ENCODE peak calls at places on chromosomes 6 and 20, in seven cellular contexts. One of them, this sample, is unnamed.

GRCh38 chr20:53859684-53860083 is 210.7 kb downstream of the BCAS1 start:
- DNase-seq in fibroblast of mammary gland: peak; percentile 66
- DNase-seq in cardiac septum: no peak
- DNase-seq in posterior cingulate gyrus: no peak
- DNase-seq in activated T-helper 1 cell treated with anti-CD3 and anti-CD28 coated beads, Interleukin-12 subunit alpha, Interleukin-12 subunit beta, Interleukin-2, Interleukin-4 antibody, amounts not matched to agents 30 ng/mL and 10 ng/mL and 1 ng/mL, durations not matched to agents 14 hours and 24 hours and 36 hours: no peak
- DNase-seq in activated gamma-delta T cell treated with Interleukin-2 at 50 U/mL for 16 hours: no peak
- DNase-seq in psoas muscle: peak; percentile 38
- DNase-seq in this sample: no peak

GRCh38 chr6:79705456-79705995 is 74.4 kb downstream of the SH3BGRL2 start:
- DNase-seq in cardiac septum: no peak
- DNase-seq in fibroblast of mammary gland: no peak
- DNase-seq in activated gamma-delta T cell treated with Interleukin-2 at 50 U/mL for 16 hours: no peak
- DNase-seq in activated T-helper 1 cell treated with anti-CD3 and anti-CD28 coated beads, Interleukin-12 subunit alpha, Interleukin-12 subunit beta, Interleukin-2, Interleukin-4 antibody, amounts not matched to agents 30 ng/mL and 10 ng/mL and 1 ng/mL, durations not matched to agents 14 hours and 24 hours and 36 hours: no peak
- DNase-seq in psoas muscle: no peak
- DNase-seq in posterior cingulate gyrus: no peak
- DNase-seq in this sample: no peak

GRCh38 chr6:170043881-170044790 is 246.7 kb downstream of the DLL1 start:
- DNase-seq in cardiac septum: peak; percentile 44
- DNase-seq in activated gamma-delta T cell treated with Interleukin-2 at 50 U/mL for 16 hours: no peak
- DNase-seq in fibroblast of mammary gland: no peak
- DNase-seq in posterior cingulate gyrus: no peak
- DNase-seq in activated T-helper 1 cell treated with anti-CD3 and anti-CD28 coated beads, Interleukin-12 subunit alpha, Interleukin-12 subunit beta, Interleukin-2, Interleukin-4 antibody, amounts not matched to agents 30 ng/mL and 10 ng/mL and 1 ng/mL, durations not matched to agents 14 hours and 24 hours and 36 hours: no peak
- DNase-seq in psoas muscle: no peak
- DNase-seq in this sample: no peak

GRCh38 chr6:157845493-157846259 is 22.6 kb downstream of the SNX9 start:
- DNase-seq in posterior cingulate gyrus: no peak
- DNase-seq in activated T-helper 1 cell treated with anti-CD3 and anti-CD28 coated beads, Interleukin-12 subunit alpha, Interleukin-12 subunit beta, Interleukin-2, Interleukin-4 antibody, amounts not matched to agents 30 ng/mL and 10 ng/mL and 1 ng/mL, durations not matched to agents 14 hours and 24 hours and 36 hours: no peak
- DNase-seq in cardiac septum: no peak
- DNase-seq in fibroblast of mammary gland: peak; percentile 43
- DNase-seq in activated gamma-delta T cell treated with Interleukin-2 at 50 U/mL for 16 hours: no peak
- DNase-seq in psoas muscle: no peak
- DNase-seq in this sample: no peak

GRCh38 chr6:30836431-30836866 is 47.9 kb upstream of the DDR1 start:
- DNase-seq in psoas muscle: no peak
- DNase-seq in fibroblast of mammary gland: peak; percentile 51
- DNase-seq in activated T-helper 1 cell treated with anti-CD3 and anti-CD28 coated beads, Interleukin-12 subunit alpha, Interleukin-12 subunit beta, Interleukin-2, Interleukin-4 antibody, amounts not matched to agents 30 ng/mL and 10 ng/mL and 1 ng/mL, durations not matched to agents 14 hours and 24 hours and 36 hours: no peak
- DNase-seq in activated gamma-delta T cell treated with Interleukin-2 at 50 U/mL for 16 hours: no peak
- DNase-seq in cardiac septum: no peak
- DNase-seq in posterior cingulate gyrus: no peak
- DNase-seq in this sample: no peak

GRCh38 chr6:30555428-30556005 is 772 bp downstream of the GNL1 start:
- DNase-seq in posterior cingulate gyrus: peak; percentile 86
- DNase-seq in fibroblast of mammary gland: peak; percentile 31
- DNase-seq in cardiac septum: peak; percentile 76
- DNase-seq in activated T-helper 1 cell treated with anti-CD3 and anti-CD28 coated beads, Interleukin-12 subunit alpha, Interleukin-12 subunit beta, Interleukin-2, Interleukin-4 antibody, amounts not matched to agents 30 ng/mL and 10 ng/mL and 1 ng/mL, durations not matched to agents 14 hours and 24 hours and 36 hours: no peak
- DNase-seq in activated gamma-delta T cell treated with Interleukin-2 at 50 U/mL for 16 hours: peak; percentile 14
- DNase-seq in psoas muscle: peak; percentile 52
- DNase-seq in this sample: no peak

GRCh38 chr6:22062807-22063408 is 233.9 kb downstream of the PRL start:
- DNase-seq in activated T-helper 1 cell treated with anti-CD3 and anti-CD28 coated beads, Interleukin-12 subunit alpha, Interleukin-12 subunit beta, Interleukin-2, Interleukin-4 antibody, amounts not matched to agents 30 ng/mL and 10 ng/mL and 1 ng/mL, durations not matched to agents 14 hours and 24 hours and 36 hours: peak; percentile 48
- DNase-seq in cardiac septum: no peak
- DNase-seq in activated gamma-delta T cell treated with Interleukin-2 at 50 U/mL for 16 hours: peak; percentile 49
- DNase-seq in psoas muscle: no peak
- DNase-seq in posterior cingulate gyrus: peak; percentile 59
- DNase-seq in fibroblast of mammary gland: no peak
- DNase-seq in this sample: peak; percentile 84

GRCh38 chr6:85460951-85461805 is 11.3 kb downstream of the NT5E start:
- DNase-seq in activated gamma-delta T cell treated with Interleukin-2 at 50 U/mL for 16 hours: peak; percentile 53
- DNase-seq in cardiac septum: no peak
- DNase-seq in fibroblast of mammary gland: peak; percentile 70
- DNase-seq in psoas muscle: no peak
- DNase-seq in posterior cingulate gyrus: no peak
- DNase-seq in activated T-helper 1 cell treated with anti-CD3 and anti-CD28 coated beads, Interleukin-12 subunit alpha, Interleukin-12 subunit beta, Interleukin-2, Interleukin-4 antibody, amounts not matched to agents 30 ng/mL and 10 ng/mL and 1 ng/mL, durations not matched to agents 14 hours and 24 hours and 36 hours: peak; percentile 64
- DNase-seq in this sample: peak; percentile 82

GRCh38 chr6:157298325-157298724 is 25.0 kb downstream of the TMEM242 start:
- DNase-seq in posterior cingulate gyrus: no peak
- DNase-seq in fibroblast of mammary gland: no peak
- DNase-seq in psoas muscle: no peak
- DNase-seq in activated gamma-delta T cell treated with Interleukin-2 at 50 U/mL for 16 hours: no peak
- DNase-seq in activated T-helper 1 cell treated with anti-CD3 and anti-CD28 coated beads, Interleukin-12 subunit alpha, Interleukin-12 subunit beta, Interleukin-2, Interleukin-4 antibody, amounts not matched to agents 30 ng/mL and 10 ng/mL and 1 ng/mL, durations not matched to agents 14 hours and 24 hours and 36 hours: no peak
- DNase-seq in cardiac septum: no peak
- DNase-seq in this sample: no peak

GRCh38 chr20:43711098-43711654 is 15.6 kb downstream of the GTSF1L start:
- DNase-seq in psoas muscle: no peak
- DNase-seq in cardiac septum: no peak
- DNase-seq in activated gamma-delta T cell treated with Interleukin-2 at 50 U/mL for 16 hours: no peak
- DNase-seq in fibroblast of mammary gland: no peak
- DNase-seq in posterior cingulate gyrus: no peak
- DNase-seq in activated T-helper 1 cell treated with anti-CD3 and anti-CD28 coated beads, Interleukin-12 subunit alpha, Interleukin-12 subunit beta, Interleukin-2, Interleukin-4 antibody, amounts not matched to agents 30 ng/mL and 10 ng/mL and 1 ng/mL, durations not matched to agents 14 hours and 24 hours and 36 hours: no peak
- DNase-seq in this sample: no peak

GRCh38 chr6:106099235-106099537 is 13.1 kb downstream of the PRDM1 start:
- DNase-seq in posterior cingulate gyrus: no peak
- DNase-seq in fibroblast of mammary gland: no peak
- DNase-seq in activated gamma-delta T cell treated with Interleukin-2 at 50 U/mL for 16 hours: no peak
- DNase-seq in cardiac septum: no peak
- DNase-seq in activated T-helper 1 cell treated with anti-CD3 and anti-CD28 coated beads, Interleukin-12 subunit alpha, Interleukin-12 subunit beta, Interleukin-2, Interleukin-4 antibody, amounts not matched to agents 30 ng/mL and 10 ng/mL and 1 ng/mL, durations not matched to agents 14 hours and 24 hours and 36 hours: no peak
- DNase-seq in psoas muscle: no peak
- DNase-seq in this sample: no peak

GRCh38 chr6:17093692-17094091 is 8.2 kb upstream of the STMND1 start:
- DNase-seq in psoas muscle: no peak
- DNase-seq in fibroblast of mammary gland: peak; percentile 5
- DNase-seq in activated T-helper 1 cell treated with anti-CD3 and anti-CD28 coated beads, Interleukin-12 subunit alpha, Interleukin-12 subunit beta, Interleukin-2, Interleukin-4 antibody, amounts not matched to agents 30 ng/mL and 10 ng/mL and 1 ng/mL, durations not matched to agents 14 hours and 24 hours and 36 hours: no peak
- DNase-seq in activated gamma-delta T cell treated with Interleukin-2 at 50 U/mL for 16 hours: no peak
- DNase-seq in cardiac septum: no peak
- DNase-seq in posterior cingulate gyrus: no peak
- DNase-seq in this sample: peak; percentile 9

GRCh38 chr6:152273002-152273401 is 364.2 kb downstream of the SYNE1 start:
- DNase-seq in activated T-helper 1 cell treated with anti-CD3 and anti-CD28 coated beads, Interleukin-12 subunit alpha, Interleukin-12 subunit beta, Interleukin-2, Interleukin-4 antibody, amounts not matched to agents 30 ng/mL and 10 ng/mL and 1 ng/mL, durations not matched to agents 14 hours and 24 hours and 36 hours: no peak
- DNase-seq in fibroblast of mammary gland: peak; percentile 61
- DNase-seq in psoas muscle: peak; percentile 29
- DNase-seq in cardiac septum: no peak
- DNase-seq in activated gamma-delta T cell treated with Interleukin-2 at 50 U/mL for 16 hours: no peak
- DNase-seq in posterior cingulate gyrus: no peak
- DNase-seq in this sample: no peak

GRCh38 chr6:112786801-112787200 is 439.7 kb downstream of the RFPL4B start:
- DNase-seq in activated T-helper 1 cell treated with anti-CD3 and anti-CD28 coated beads, Interleukin-12 subunit alpha, Interleukin-12 subunit beta, Interleukin-2, Interleukin-4 antibody, amounts not matched to agents 30 ng/mL and 10 ng/mL and 1 ng/mL, durations not matched to agents 14 hours and 24 hours and 36 hours: no peak
- DNase-seq in activated gamma-delta T cell treated with Interleukin-2 at 50 U/mL for 16 hours: no peak
- DNase-seq in cardiac septum: no peak
- DNase-seq in posterior cingulate gyrus: no peak
- DNase-seq in psoas muscle: no peak
- DNase-seq in fibroblast of mammary gland: no peak
- DNase-seq in this sample: no peak

This sample was measured in activated CD8-positive, alpha-beta T cell treated with anti-CD3 and anti-CD28 coated beads for 36 hours.